ENCODE peak calls at places on chromosomes 12 and 14, in six cellular contexts. G, S, W, T, I and U are unnamed samples.
A peak's percentile ranks its signal among the peaks of the same experiment; 100 is the strongest.

GRCh38 chr12:34602213-34602940 is 580.1 kb downstream of the ALG10 start:
- DNase-seq in S (no peak), W (no peak), I (no peak), G (peak; percentile 0), T (no peak), U (no peak)

GRCh38 chr12:54163147-54163546 is 25.6 kb downstream of the SMUG1 start:
- DNase-seq in W (no peak), G (no peak), T (no peak), S (no peak), I (no peak), U (no peak)

GRCh38 chr14:72514660-72515025 is 379.3 kb downstream of the DPF3 start:
- DNase-seq in W (no peak), T (no peak), I (no peak), G (no peak), S (no peak), U (no peak)

GRCh38 chr14:104146651-104147345 is 8.4 kb downstream of the KIF26A start:
- DNase-seq in I (no peak), S (no peak), W (no peak), T (no peak), G (no peak), U (no peak)

GRCh38 chr12:78568326-78569020 is 296.1 kb upstream of the SYT1 start:
- DNase-seq in G (no peak), T (no peak), W (no peak), I (no peak), S (no peak), U (no peak)

GRCh38 chr12:21828111-21828775 is 53.7 kb upstream of the KCNJ8 start:
- DNase-seq in G (no peak), T (no peak), I (no peak), S (no peak), W (no peak), U (no peak)

GRCh38 chr14:54189358-54190354 is 207.2 kb upstream of the CDKN3 start:
- DNase-seq in G (no peak), W (peak; percentile 55), T (no peak), I (no peak), S (no peak), U (no peak)

GRCh38 chr12:7369274-7369729 is 65.4 kb downstream of the ACSM4 start:
- DNase-seq in T (no peak), S (no peak), G (peak; percentile 76), I (peak; percentile 33), W (no peak), U (peak; percentile 66)

GRCh38 chr12:105278043-105278697 is 42.2 kb upstream of the APPL2 start:
- DNase-seq in G (peak; percentile 11), T (no peak), I (no peak), S (no peak), W (peak; percentile 57), U (peak; percentile 50)

GRCh38 chr12:51905507-51906438 is 1.5 kb upstream of the ACVRL1 start:
- DNase-seq in W (no peak), S (no peak), G (peak; percentile 61), T (peak; percentile 66), I (no peak), U (no peak)

GRCh38 chr12:90938451-90938850 is 16.5 kb downstream of the CCER1 start:
- DNase-seq in I (no peak), S (no peak), T (no peak), G (no peak), W (peak; percentile 23), U (no peak)

GRCh38 chr12:10214131-10214876 is 1.6 kb downstream of the GABARAPL1 start:
- DNase-seq in S (no peak), G (no peak), T (peak; percentile 10), W (no peak), I (no peak), U (no peak)

GRCh38 chr14:64707661-64708060 is 3.4 kb downstream of the PLEKHG3 start:
- DNase-seq in G (no peak), S (no peak), I (no peak), W (peak; percentile 61), T (no peak), U (peak; percentile 81)

GRCh38 chr14:51490205-51490604 is 161.5 kb upstream of the FRMD6 start:
- DNase-seq in W (peak; percentile 28), S (no peak), G (no peak), I (no peak), T (no peak), U (no peak)

GRCh38 chr12:48302161-48302896 is 48.4 kb downstream of the ZNF641 start:
- DNase-seq in G (no peak), T (no peak), W (no peak), S (no peak), I (no peak), U (no peak)

GRCh38 chr12:89245090-89245489 is 107.2 kb downstream of the DUSP6 start:
- DNase-seq in W (no peak), G (no peak), S (no peak), I (no peak), T (no peak), U (no peak)

GRCh38 chr14:55739967-55740707 is 160.1 kb downstream of the KTN1 start:
- DNase-seq in W (no peak), I (no peak), S (no peak), G (no peak), T (no peak), U (no peak)

GRCh38 chr12:18151036-18151435 is 61.0 kb upstream of the RERGL start:
- DNase-seq in G (no peak), I (no peak), S (no peak), T (no peak), W (no peak), U (no peak)

GRCh38 chr14:70931008-70931407 is 23.7 kb downstream of the PCNX1 start:
- DNase-seq in I (no peak), S (no peak), T (no peak), G (no peak), W (no peak), U (no peak)

GRCh38 chr12:122951979-122952892 is 14.0 kb downstream of the ABCB9 start:
- DNase-seq in T (no peak), S (no peak), I (no peak), W (peak; percentile 79), G (peak; percentile 36), U (peak; percentile 59)

GRCh38 chr12:124025661-124026060 is 52.6 kb downstream of the ZNF664 start:
- DNase-seq in W (no peak), T (no peak), S (no peak), I (no peak), G (no peak), U (no peak)

GRCh38 chr12:15322164-15323054 is at the start of gene PTPRO:
- DNase-seq in W (peak; percentile 6), S (peak; percentile 23), G (peak; percentile 80), I (no peak), T (no peak), U (no peak)

DNA sequence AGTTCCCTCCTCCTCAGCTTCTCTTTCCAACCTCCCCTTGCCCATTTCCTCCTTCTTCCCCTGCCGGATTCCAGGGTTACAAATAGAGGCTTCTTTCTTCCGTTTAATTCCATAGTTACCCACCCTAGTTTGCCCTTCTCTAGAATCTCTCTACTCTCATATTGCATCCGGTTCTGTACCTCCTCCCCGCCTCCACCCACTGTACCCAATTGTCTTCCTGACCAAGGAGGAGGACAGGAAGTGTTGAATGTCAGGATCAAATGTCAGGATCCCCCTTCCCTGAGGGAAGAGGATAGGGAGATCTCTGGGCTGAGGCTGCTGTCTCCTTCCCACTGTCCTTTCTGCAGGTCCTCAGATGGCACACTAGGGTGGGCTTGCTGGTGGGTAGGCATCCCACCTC is 25.2 kb downstream of the LARP4 start:
- DNase-seq in S (no peak), W (no peak), G (no peak), I (no peak), T (no peak), U (no peak)
- TF ChIP-seq CHD2 in S (no peak), W (no peak), G (no peak), I (no peak), T (no peak), U (no peak)

DNA sequence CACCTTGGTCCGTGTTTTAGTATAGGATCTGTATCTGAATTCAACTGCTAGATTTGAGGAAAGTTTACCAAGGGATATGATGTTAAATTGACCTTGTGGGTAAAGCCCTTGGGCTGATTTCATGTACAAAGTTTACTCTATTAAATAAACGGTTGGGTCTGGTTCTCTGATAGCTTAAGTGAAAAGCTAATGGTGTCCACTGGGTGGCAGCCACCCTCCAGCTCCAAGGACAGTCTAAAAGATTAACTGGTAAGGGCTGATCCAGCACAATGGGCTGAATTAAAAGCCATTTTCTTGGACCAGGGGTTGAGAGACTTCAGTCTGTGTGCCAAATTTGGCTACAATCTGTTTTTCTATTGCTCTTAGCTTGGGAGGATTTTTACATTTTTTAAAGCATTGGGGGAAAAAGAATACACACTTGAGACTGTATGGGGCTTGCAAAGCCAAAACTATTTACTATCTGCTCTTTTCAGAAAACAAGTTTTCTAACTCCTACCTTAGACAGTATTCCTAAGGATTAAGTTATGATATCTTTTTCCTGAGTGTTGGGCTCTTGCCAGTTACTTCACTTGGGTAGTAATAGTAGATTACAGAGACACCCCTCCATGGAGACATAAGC is 116.5 kb downstream of the GPHN start:
- DNase-seq in S (peak; percentile 23), T (peak; percentile 4), G (peak; percentile 60), I (peak; percentile 21), W (peak; percentile 72), U (peak; percentile 53)
- TF ChIP-seq CHD2 in S (no peak), T (no peak), G (no peak), I (no peak), W (no peak), U (no peak)

GRCh38 chr12:100956311-100956852 is 161.8 kb downstream of the ANO4 start:
- DNase-seq in I (no peak), G (no peak), T (no peak), S (no peak), W (no peak), U (no peak)
- TF ChIP-seq CHD2 in I (no peak), G (no peak), T (no peak), S (no peak), W (no peak), U (no peak)

GRCh38 chr14:39396448-39396847 is 35.8 kb downstream of the FBXO33 start:
- DNase-seq in S (no peak), I (no peak), G (no peak), T (no peak), W (no peak), U (no peak)
- TF ChIP-seq CHD2 in S (no peak), I (no peak), G (no peak), T (no peak), W (no peak), U (no peak)

GRCh38 chr12:39931857-39932256 is 174.0 kb downstream of the SLC2A13 start:
- DNase-seq in T (no peak), I (no peak), S (no peak), G (no peak), W (no peak), U (no peak)
- TF ChIP-seq CHD2 in T (no peak), I (no peak), S (no peak), G (no peak), W (no peak), U (no peak)

GRCh38 chr12:26646571-26646970 is 186.4 kb downstream of the ITPR2 start:
- DNase-seq in G (no peak), I (no peak), T (no peak), W (no peak), S (no peak), U (no peak)
- TF ChIP-seq CHD2 in G (no peak), I (no peak), T (no peak), W (no peak), S (no peak), U (no peak)

GRCh38 chr14:77707355-77707723 is 484 bp downstream of the ALKBH1 start:
- DNase-seq in I (no peak), T (peak; percentile 26), S (no peak), W (peak; percentile 41), G (peak; percentile 49), U (peak; percentile 14)
- TF ChIP-seq CHD2 in I (no peak), T (no peak), S (no peak), W (no peak), G (no peak), U (no peak)